ENCODE peak calls at places on chromosomes 3 and 15, in nine cellular contexts. Y, K, J, O, D, Z, M, P and B are unnamed samples.

GRCh38 chr3:151609491-151609890 is 124.2 kb upstream of the AADACL2 start:
- DNase-seq in P (no peak), D (no peak), Y (peak; percentile 24), Z (no peak), J (no peak), O (no peak), M (no peak), K (no peak), B (no peak)

GRCh38 chr3:195556390-195556789 is 13.3 kb upstream of the PPP1R2 start:
- DNase-seq in D (no peak), J (no peak), Y (peak; percentile 19), M (no peak), P (no peak), O (no peak), Z (peak; percentile 47), K (no peak), B (no peak)

GRCh38 chr15:81337713-81338157 is 13.8 kb upstream of the STARD5 start:
- DNase-seq in Y (no peak), D (no peak), J (no peak), K (no peak), Z (no peak), P (no peak), O (peak; percentile 42), M (no peak), B (no peak)

GRCh38 chr15:77541421-77542181 is 91.1 kb downstream of the LINGO1 start:
- DNase-seq in Y (peak; percentile 11), M (no peak), Z (no peak), P (peak; percentile 26), J (peak; percentile 40), O (peak; percentile 74), K (no peak), D (no peak), B (peak; percentile 50)

GRCh38 chr3:125120370-125121122 is 64.7 kb upstream of the HEG1 start:
- DNase-seq in K (no peak), J (peak; percentile 55), P (peak; percentile 22), D (no peak), Z (no peak), O (no peak), M (no peak), Y (peak; percentile 61), B (no peak)

GRCh38 chr3:40120816-40121215 is 188.7 kb upstream of the EIF1B start:
- DNase-seq in Y (peak; percentile 51), M (no peak), Z (peak; percentile 56), O (peak; percentile 64), J (no peak), P (no peak), D (no peak), K (no peak), B (no peak)

GRCh38 chr15:101019351-101019750 is 100.2 kb downstream of the LRRK1 start:
- DNase-seq in M (no peak), Z (no peak), K (no peak), P (no peak), Y (no peak), D (no peak), O (no peak), J (no peak), B (no peak)

GRCh38 chr3:177602601-177603136 is 405.4 kb upstream of the TBL1XR1 start:
- DNase-seq in K (no peak), J (no peak), Z (no peak), P (peak; percentile 45), D (no peak), M (no peak), O (no peak), Y (no peak), B (peak; percentile 40)

GRCh38 chr3:131901686-131902085 is 133.1 kb downstream of the CPNE4 start:
- DNase-seq in K (no peak), J (no peak), Z (no peak), D (no peak), Y (peak; percentile 41), M (no peak), O (no peak), P (no peak), B (no peak)

GRCh38 chr3:43996379-43997301 is 245.0 kb upstream of the TOPAZ1 start:
- DNase-seq in Y (peak; percentile 41), O (peak; percentile 60), Z (peak; percentile 69), P (peak; percentile 37), J (no peak), D (no peak), K (no peak), M (peak; percentile 32), B (peak; percentile 38)

GRCh38 chr3:196557236-196557635 is 11.1 kb downstream of the WDR53 start:
- DNase-seq in O (no peak), Z (no peak), P (no peak), Y (no peak), J (no peak), M (no peak), K (no peak), D (no peak), B (no peak)

GRCh38 chr3:176351408-176351807 is 845.9 kb downstream of the TBL1XR1 start:
- DNase-seq in P (no peak), K (no peak), J (no peak), O (peak; percentile 67), Y (peak; percentile 87), M (no peak), Z (no peak), D (no peak), B (no peak)

GRCh38 chr15:51288143-51289065 is 50.0 kb downstream of the CYP19A1 start:
- DNase-seq in K (no peak), Y (peak; percentile 17), D (no peak), P (no peak), M (no peak), J (no peak), O (no peak), Z (no peak), B (no peak)

GRCh38 chr15:89089316-89090230 is 1.3 kb downstream of the ABHD2 start:
- DNase-seq in Y (no peak), K (no peak), Z (no peak), M (no peak), O (no peak), J (no peak), P (no peak), D (no peak), B (no peak)

GRCh38 chr3:127170794-127171193 is 22.1 kb upstream of the PRR23E start:
- DNase-seq in D (no peak), Y (no peak), P (peak; percentile 59), M (peak; percentile 88), Z (no peak), J (no peak), K (no peak), O (peak; percentile 83), B (no peak)

GRCh38 chr3:127446756-127447155 is 143.8 kb downstream of the TPRA1 start:
- DNase-seq in J (no peak), K (peak; percentile 15), O (no peak), Z (no peak), P (no peak), M (no peak), D (no peak), Y (no peak), B (no peak)

GRCh38 chr3:49666592-49666991 is 7.6 kb upstream of the APEH start:
- DNase-seq in D (no peak), Y (no peak), M (no peak), P (no peak), J (no peak), Z (no peak), O (peak; percentile 40), K (no peak), B (no peak)

GRCh38 chr3:159936541-159936940 is 52.1 kb upstream of the IL12A start:
- DNase-seq in J (no peak), O (no peak), K (no peak), Y (no peak), M (no peak), P (no peak), D (no peak), Z (no peak), B (no peak)

GRCh38 chr3:147099076-147099475 is 307.3 kb downstream of the ZIC4 start:
- DNase-seq in Y (no peak), Z (no peak), M (no peak), D (no peak), K (no peak), J (no peak), O (no peak), P (no peak), B (no peak)

GRCh38 chr3:8363200-8363599 is 138.4 kb upstream of the LMCD1 start:
- DNase-seq in M (no peak), Z (no peak), Y (no peak), D (no peak), K (no peak), J (no peak), P (no peak), O (no peak), B (no peak)

GRCh38 chr15:58462547-58462946 is 30.8 kb downstream of the LIPC start:
- DNase-seq in O (no peak), M (no peak), Y (no peak), J (no peak), D (no peak), Z (no peak), P (peak; percentile 34), K (no peak), B (no peak)

GRCh38 chr3:190718097-190718496 is 144.4 kb downstream of the GMNC start:
- DNase-seq in Z (no peak), Y (no peak), P (no peak), M (no peak), K (no peak), O (no peak), D (no peak), J (no peak), B (no peak)

GRCh38 chr15:70283511-70283910 is 185.8 kb upstream of the TLE3 start:
- DNase-seq in K (no peak), Z (no peak), J (no peak), M (no peak), O (no peak), D (no peak), Y (no peak), P (no peak), B (no peak)

GRCh38 chr15:92113832-92114231 is 260.3 kb downstream of the SLCO3A1 start:
- DNase-seq in D (no peak), J (no peak), O (no peak), M (no peak), P (no peak), Y (no peak), Z (no peak), K (no peak), B (no peak)

GRCh38 chr3:189260556-189261493 is 89.1 kb downstream of the TPRG1 start:
- DNase-seq in Y (no peak), P (no peak), O (peak; percentile 68), Z (no peak), J (no peak), K (peak; percentile 72), D (no peak), M (no peak), B (no peak)

GRCh38 chr15:74954515-74954914 is 2.1 kb downstream of the RPP25 start:
- DNase-seq in P (peak; percentile 12), D (no peak), J (no peak), Z (peak; percentile 64), M (no peak), K (no peak), O (no peak), Y (no peak), B (peak; percentile 17)

GRCh38 chr15:43204016-43204901 is 16.6 kb downstream of the EPB42 start:
- DNase-seq in K (peak; percentile 78), M (no peak), P (peak; percentile 1), O (peak; percentile 67), Z (peak; percentile 64), Y (peak; percentile 34), J (no peak), D (peak; percentile 23), B (no peak)